ENCODE peak calls at places on chromosomes 16 and 17, in ten cellular contexts. F is stomach, J is tibial artery, D is lower leg skin, H is heart left ventricle, L is choroid plexus epithelial cell, S is AG04450, G is brain microvascular endothelial cell, V is heart right ventricle, I is GM12865. M is an unnamed sample.

GRCh38 chr16:80806957-80807356 is 2.6 kb upstream of the CDYL2 start:
- DNase-seq in F (no peak), J (no peak), D (no peak), H (peak; percentile 21), L (peak; percentile 59), S (peak; percentile 11), G (peak; percentile 84), V (no peak), I (peak; percentile 31), M (no peak)

GRCh38 chr16:24858219-24859041 is 12.7 kb downstream of the SLC5A11 start:
- DNase-seq in F (peak; percentile 39), J (no peak), D (peak; percentile 19), H (peak; percentile 46), L (peak; percentile 71), S (no peak), G (peak; percentile 47), V (peak; percentile 46), I (peak; percentile 46), M (no peak)

GRCh38 chr16:22623351-22623781 is 112.7 kb downstream of the NPIPB5 start:
- DNase-seq in F (no peak), J (no peak), D (no peak), H (no peak), L (peak; percentile 53), S (no peak), G (no peak), V (no peak), I (no peak), M (no peak)

GRCh38 chr16:85258616-85259015 is 146.3 kb upstream of the CIBAR2 start:
- DNase-seq in F (no peak), J (no peak), D (no peak), H (no peak), L (no peak), S (no peak), G (no peak), V (no peak), I (no peak), M (no peak)

GRCh38 chr16:87924937-87925670 is 11.2 kb downstream of the CA5A start:
- DNase-seq in F (peak; percentile 82), J (no peak), D (no peak), H (no peak), L (no peak), S (no peak), G (no peak), V (no peak), I (no peak), M (peak; percentile 54)

GRCh38 chr16:66266436-66267286 is 99.8 kb upstream of the CDH5 start:
- DNase-seq in F (no peak), J (peak; percentile 76), D (peak; percentile 72), H (peak; percentile 83), L (peak; percentile 87), S (peak; percentile 92), G (peak; percentile 74), V (peak; percentile 68), I (no peak), M (no peak)

GRCh38 chr16:11328172-11329079 is 16.8 kb upstream of the RMI2 start:
- DNase-seq in F (peak; percentile 62), J (no peak), D (peak; percentile 44), H (peak; percentile 80), L (peak; percentile 98), S (peak; percentile 90), G (peak; percentile 91), V (peak; percentile 81), I (peak; percentile 98), M (no peak)

GRCh38 chr16:73396556-73396955 is 348.6 kb upstream of the ZFHX3 start:
- DNase-seq in F (no peak), J (no peak), D (no peak), H (no peak), L (no peak), S (no peak), G (no peak), V (no peak), I (no peak), M (no peak)

GRCh38 chr17:77438241-77439204 is 297.8 kb downstream of the SEC14L1 start:
- DNase-seq in F (no peak), J (no peak), D (no peak), H (no peak), L (no peak), S (no peak), G (no peak), V (no peak), I (no peak), M (no peak)

GRCh38 chr16:20673882-20674683 is 23.4 kb downstream of the ACSM1 start:
- DNase-seq in F (no peak), J (no peak), D (no peak), H (no peak), L (no peak), S (no peak), G (no peak), V (no peak), I (no peak), M (no peak)

GRCh38 chr17:48626470-48627241 is 498 bp upstream of the HOXB9 start:
- DNase-seq in F (no peak), J (no peak), D (no peak), H (no peak), L (no peak), S (no peak), G (no peak), V (no peak), I (no peak), M (no peak)

GRCh38 chr17:79145548-79145947 is 70.9 kb downstream of the ENGASE start:
- DNase-seq in F (no peak), J (no peak), D (no peak), H (no peak), L (no peak), S (no peak), G (no peak), V (no peak), I (no peak), M (no peak)

GRCh38 chr17:79144090-79144610 is 69.5 kb downstream of the ENGASE start:
- DNase-seq in F (no peak), J (no peak), D (no peak), H (no peak), L (no peak), S (no peak), G (no peak), V (no peak), I (no peak), M (no peak)

GRCh38 chr17:79138826-79139225 is 64.2 kb downstream of the ENGASE start:
- DNase-seq in F (no peak), J (no peak), D (no peak), H (no peak), L (no peak), S (no peak), G (no peak), V (no peak), I (no peak), M (no peak)

GRCh38 chr17:79142375-79142774 is 67.8 kb downstream of the ENGASE start:
- DNase-seq in F (no peak), J (no peak), D (no peak), H (no peak), L (no peak), S (no peak), G (no peak), V (no peak), I (no peak), M (no peak)

DNA sequence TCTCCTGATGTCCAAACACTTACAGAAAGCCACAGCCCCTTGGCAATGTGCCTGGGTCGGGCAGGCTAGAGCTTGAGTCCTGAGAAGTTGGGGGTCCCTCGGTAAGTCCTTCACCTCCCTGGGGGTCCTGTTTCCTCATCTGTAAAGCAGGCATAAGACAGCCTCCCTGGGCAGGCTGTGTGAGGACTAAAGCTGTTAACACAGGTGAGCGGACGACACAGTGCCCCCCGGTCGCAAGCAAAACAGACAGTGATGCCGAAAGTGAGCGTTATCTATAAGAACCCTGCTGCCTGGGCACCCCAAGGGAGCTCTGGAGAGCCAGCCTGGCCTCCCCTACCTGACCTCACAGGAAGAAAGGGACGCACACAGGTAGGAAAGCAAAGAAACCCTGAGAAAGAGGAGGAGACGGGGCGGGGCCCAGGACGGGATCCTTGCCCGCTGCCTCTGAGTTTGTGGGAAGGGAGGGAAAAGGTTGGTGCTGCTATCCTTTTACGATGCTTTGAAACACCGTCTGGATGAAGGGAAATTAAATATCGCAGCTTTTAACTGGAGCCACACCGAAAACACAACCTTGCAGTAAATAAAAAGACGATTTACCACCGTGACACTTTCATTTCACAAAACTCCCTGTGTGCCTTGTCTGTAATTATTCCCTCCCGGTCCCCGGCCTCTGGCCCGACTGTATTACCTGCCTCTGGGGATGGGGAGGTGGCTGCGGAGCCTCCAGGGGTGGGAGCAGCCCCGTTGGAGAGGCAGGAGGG is 67.1 kb downstream of the ENGASE start:
- DNase-seq in F (no peak), J (no peak), D (no peak), H (no peak), L (no peak), S (no peak), G (no peak), V (no peak), I (no peak), M (no peak)
- TF ChIP-seq CTCF in F (no peak), J (no peak), D (no peak), H (no peak), L (no peak), S (no peak), G (no peak), V (no peak), I (no peak), M (no peak)

DNA sequence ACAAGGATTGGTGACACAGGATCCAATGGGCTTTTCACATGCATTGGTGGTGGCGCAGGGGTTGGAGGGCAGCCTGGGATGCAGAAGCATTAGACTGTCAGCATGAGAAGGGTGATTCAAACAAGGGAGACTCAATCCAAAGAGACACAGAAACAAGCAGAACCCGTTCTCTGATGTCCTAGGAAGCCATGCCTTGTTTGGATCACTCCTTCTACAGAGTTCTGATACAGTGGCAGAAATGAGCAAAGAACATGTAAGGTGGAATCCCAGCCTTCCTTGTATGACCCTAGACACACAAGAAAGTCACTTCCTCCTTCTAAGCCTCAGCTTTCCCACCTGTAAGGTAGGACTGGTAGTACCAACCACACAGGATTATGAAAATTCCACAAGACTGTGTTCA is 5.7 kb downstream of the KRT33B start:
- DNase-seq in F (no peak), J (no peak), D (no peak), H (no peak), L (no peak), S (no peak), G (no peak), V (no peak), I (no peak), M (no peak)
- H3K4me3 ChIP-seq in F (no peak overlapping the region), J (no peak overlapping the region), D (no peak overlapping the region), H (no peak overlapping the region), L (no peak overlapping the region), S (no peak overlapping the region), G (no peak overlapping the region), V (no peak overlapping the region), I (no peak overlapping the region), M (no peak overlapping the region)

GRCh38 chr17:79796570-79797491 is at the start of gene CBX8:
- DNase-seq in F (peak; percentile 100), J (peak; percentile 99), D (peak; percentile 99), H (peak; percentile 100), L (peak; percentile 100), S (peak; percentile 99), G (peak; percentile 98), V (peak; percentile 100), I (peak; percentile 100), M (peak; percentile 96)
- TF ChIP-seq CTCF in F (no peak), J (no peak), D (peak; percentile 22), H (peak; percentile 34), L (peak; percentile 12), S (no peak), G (peak; percentile 4), V (peak; percentile 37), I (no peak), M (no peak)

DNA sequence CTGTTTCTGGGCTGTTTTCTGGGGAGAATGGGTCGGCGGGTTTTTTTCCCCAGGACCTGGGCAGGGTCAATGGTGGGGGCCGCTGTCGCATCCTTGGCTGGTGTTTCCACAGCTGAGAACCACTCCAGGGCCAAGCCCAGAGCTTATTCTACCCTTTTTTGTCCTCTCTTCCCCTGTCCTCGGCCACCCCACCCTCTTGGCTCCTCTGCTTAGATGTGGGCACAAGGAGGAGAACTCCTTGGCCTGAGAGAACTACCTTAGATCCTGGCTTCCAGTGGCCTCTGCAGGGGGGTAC is 4.0 kb downstream of the NOD2 start:
- DNase-seq in F (no peak), J (peak; percentile 57), D (no peak), H (no peak), L (no peak), S (no peak), G (no peak), V (no peak), I (no peak), M (no peak)
- H3K4me3 ChIP-seq in F (peak overlapping the region; percentile 38), J (peak overlapping the region; percentile 48), D (no peak overlapping the region), H (peak overlapping the region; percentile 48), L (no peak overlapping the region), S (no peak overlapping the region), G (no peak overlapping the region), V (peak overlapping the region; percentile 53), I (peak overlapping the region; percentile 57), M (no peak overlapping the region)